ENCODE peak calls at places on chromosomes 7 and 10, in four cellular contexts. A is HepG2, E is GM12878, U is HCT116. W is an unnamed sample.

GRCh38 chr10:22433875-22434274 is 88.6 kb downstream of the SPAG6 start:
- DNase-seq in A (no peak), U (peak; percentile 31), E (no peak), W (no peak)

GRCh38 chr7:3552499-3552898 is 251.4 kb downstream of the SDK1 start:
- DNase-seq in U (no peak), E (no peak), A (no peak), W (no peak)

GRCh38 chr7:7490003-7490402 is 45.7 kb downstream of the COL28A1 start:
- DNase-seq in A (no peak), E (no peak), U (no peak), W (no peak)

GRCh38 chr7:108452707-108453106 is 3.5 kb downstream of the NRCAM start:
- DNase-seq in E (no peak), U (peak; percentile 21), A (peak; percentile 13), W (peak; percentile 61)

GRCh38 chr10:79905322-79906314 is 43.3 kb downstream of the SFTPD start:
- DNase-seq in U (no peak), A (no peak), E (no peak), W (no peak)

GRCh38 chr10:118506835-118507234 is 88.6 kb downstream of the PRLHR start:
- DNase-seq in A (no peak), E (no peak), U (no peak), W (no peak)

GRCh38 chr7:134513169-134513752 is 14.1 kb upstream of the AKR1B10 start:
- DNase-seq in E (peak; percentile 8), U (no peak), A (peak; percentile 27), W (peak; percentile 60)

GRCh38 chr10:115665549-115665948 is 572.4 kb downstream of the ATRNL1 start:
- DNase-seq in E (no peak), U (no peak), A (no peak), W (no peak)

GRCh38 chr7:73442903-73443542 is 9.4 kb downstream of the FZD9 start:
- DNase-seq in E (no peak), A (no peak), U (no peak), W (no peak)

GRCh38 chr7:110987130-110987693 is 103.7 kb upstream of the LRRN3 start:
- DNase-seq in E (no peak), A (no peak), U (no peak), W (no peak)

GRCh38 chr10:103888113-103888841 is 29.7 kb downstream of the STN1 start:
- DNase-seq in E (no peak), U (peak; percentile 61), A (peak; percentile 41), W (peak; percentile 51)

GRCh38 chr10:48818861-48819490 is 120.7 kb downstream of the LRRC18 start:
- DNase-seq in E (no peak), A (no peak), U (no peak), W (no peak)

GRCh38 chr7:143504215-143504936 is 26.7 kb downstream of the TAS2R41 start:
- DNase-seq in E (no peak), A (no peak), U (no peak), W (no peak)

GRCh38 chr7:96781919-96782318 is 72.3 kb upstream of the SEM1 start:
- DNase-seq in U (no peak), E (no peak), A (no peak), W (no peak)

GRCh38 chr10:113854757-113855626 is 531 bp downstream of the NHLRC2 start:
- DNase-seq in E (no peak), A (peak; percentile 23), U (peak; percentile 31), W (peak; percentile 83)
- TF ChIP-seq REST in E (no peak), A (no peak), U (no peak), W (no peak)

DNA sequence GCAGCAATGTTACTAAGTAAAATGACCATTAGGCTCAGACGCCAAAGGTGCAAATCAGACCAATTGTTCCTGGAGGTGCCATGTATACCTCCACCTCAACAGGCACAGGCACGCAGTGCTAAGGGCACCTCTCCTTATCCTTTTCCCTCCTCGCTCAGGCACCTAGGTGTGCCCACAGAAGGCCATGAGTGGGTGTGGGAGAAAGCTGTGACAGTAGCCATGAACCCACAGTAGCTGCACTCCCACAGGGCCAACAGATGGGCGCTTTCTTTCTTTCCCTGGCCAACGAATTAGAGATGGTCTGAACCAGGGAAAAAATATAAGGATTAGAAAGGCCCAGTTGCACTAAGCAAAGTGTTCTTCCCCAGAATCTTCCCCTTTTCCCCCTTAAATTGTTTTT is 15.5 kb upstream of the TNS3 start:
- DNase-seq in A (no peak), U (no peak), E (no peak), W (no peak)
- TF ChIP-seq SIN3A in A (no peak), U (no peak), E (no peak), W (no peak)

DNA sequence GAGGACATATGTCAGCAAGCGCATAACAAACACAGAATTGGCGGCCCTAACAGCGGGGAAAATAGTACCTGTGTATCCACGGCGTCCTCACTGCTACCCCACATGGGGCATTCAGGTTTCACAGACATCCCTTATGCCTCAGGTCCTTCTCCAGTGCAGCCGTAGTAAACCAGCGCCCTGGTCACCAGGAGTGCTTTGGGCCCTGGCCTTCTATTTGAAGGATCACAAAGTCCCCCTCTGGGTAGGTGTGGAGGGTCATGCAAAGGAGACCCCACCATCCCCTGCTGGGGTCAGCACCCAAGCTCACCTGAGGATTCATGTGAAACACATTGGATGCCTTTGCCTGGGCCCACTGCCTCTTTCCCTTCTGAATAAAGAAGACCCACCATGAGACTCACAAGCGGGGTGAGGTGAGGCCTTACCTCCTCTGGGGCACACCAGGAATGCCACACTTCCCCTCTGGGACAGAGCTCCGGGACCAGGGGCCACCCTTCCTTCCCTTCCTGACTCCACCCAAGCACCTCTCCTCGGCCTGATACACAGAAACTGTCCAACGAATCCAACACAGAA is 18.8 kb downstream of the CLRN3 start:
- DNase-seq in A (no peak), E (no peak), U (no peak), W (no peak)
- TF ChIP-seq REST in A (no peak), E (no peak), U (no peak), W (no peak)

GRCh38 chr10:75057680-75058079 is 53.8 kb upstream of the SAMD8 start:
- DNase-seq in E (no peak), A (no peak), U (no peak), W (no peak)
- TF ChIP-seq SIN3A in E (no peak), A (no peak), U (no peak), W (no peak)

GRCh38 chr10:94402204-94403033 is at the start of gene TBC1D12:
- DNase-seq in U (peak; percentile 97), E (peak; percentile 79), A (peak; percentile 93), W (peak; percentile 95)
- TF ChIP-seq REST in U (no peak), E (no peak), A (no peak), W (no peak)

DNA sequence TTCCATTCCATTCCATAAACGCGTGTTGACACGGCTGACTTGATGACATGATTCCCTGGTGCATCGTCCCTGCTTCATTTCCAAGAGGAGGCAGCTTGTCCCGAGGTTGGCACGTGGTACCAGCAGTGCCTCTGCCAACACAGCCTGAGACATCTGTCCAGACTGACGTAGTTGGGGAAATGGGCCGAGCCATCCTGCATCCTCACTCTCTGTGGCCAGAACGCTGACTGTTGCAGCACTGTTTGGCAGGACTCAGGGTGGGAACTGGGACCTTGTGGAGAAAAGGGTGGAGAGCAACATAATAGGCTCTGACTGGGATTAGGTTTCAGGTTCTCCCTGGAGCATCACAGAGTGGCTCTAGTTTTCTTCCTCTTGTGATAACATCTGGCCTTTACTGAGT is 118.6 kb upstream of the BTBD16 start:
- DNase-seq in U (no peak), A (no peak), E (no peak), W (no peak)
- TF ChIP-seq SIN3A in U (no peak), A (no peak), E (no peak), W (no peak)

GRCh38 chr7:75868153-75868552 is 10.7 kb upstream of the RHBDD2 start:
- DNase-seq in E (no peak), A (no peak), U (no peak), W (no peak)

GRCh38 chr7:75872073-75872782 is 6.6 kb upstream of the RHBDD2 start:
- DNase-seq in A (no peak), E (no peak), U (no peak), W (no peak)

GRCh38 chr7:75870557-75870956 is 8.3 kb upstream of the RHBDD2 start:
- DNase-seq in A (no peak), E (no peak), U (no peak), W (no peak)

GRCh38 chr7:75867390-75867717 is 11.5 kb upstream of the RHBDD2 start:
- DNase-seq in A (no peak), U (no peak), E (no peak), W (no peak)

GRCh38 chr7:75869776-75870379 is 9.0 kb upstream of the RHBDD2 start:
- DNase-seq in E (no peak), A (no peak), U (no peak), W (no peak)
- TF ChIP-seq REST in E (no peak), A (no peak), U (no peak), W (no peak)